ENCODE peak calls at places on chromosomes 13 and 19, in six cellular contexts. B is erythroblast; D is upper lobe of left lung; M is thoracic aorta; X is hepatocyte; S is activated CD4-positive, alpha-beta T cell treated with anti-CD3 and anti-CD28 coated beads, Interleukin-2, amount 50 U/mL, for 24 hours. N is an unnamed sample.

GRCh38 chr13:111281751-111282311 is 38.6 kb upstream of the TEX29 start:
- DNase-seq in B (no peak), D (no peak), M (no peak), X (no peak), S (no peak), N (no peak)

GRCh38 chr13:32969516-32969941 is 46.7 kb upstream of the KL start:
- DNase-seq in B (no peak), D (no peak), M (no peak), X (peak; percentile 19), S (no peak), N (no peak)

GRCh38 chr19:19602713-19603320 is 15.7 kb downstream of the PBX4 start:
- DNase-seq in B (no peak), D (no peak), M (no peak), X (no peak), S (no peak), N (no peak)

GRCh38 chr19:39024875-39025641 is 7.3 kb downstream of the FBXO27 start:
- DNase-seq in B (no peak), D (no peak), M (no peak), X (no peak), S (no peak), N (no peak)

GRCh38 chr13:32829676-32830091 is 186.5 kb upstream of the KL start:
- DNase-seq in B (no peak), D (no peak), M (no peak), X (peak; percentile 54), S (no peak), N (no peak)

GRCh38 chr13:72839831-72840426 is 58.0 kb downstream of the PIBF1 start:
- DNase-seq in B (peak; percentile 59), D (no peak), M (no peak), X (peak; percentile 66), S (peak; percentile 14), N (peak; percentile 15)

GRCh38 chr13:51769455-51770127 is 34.4 kb downstream of the DHRS12 start:
- DNase-seq in B (no peak), D (peak; percentile 41), M (no peak), X (no peak), S (no peak), N (no peak)

GRCh38 chr13:97344250-97345175 is 89.5 kb upstream of the RAP2A start:
- DNase-seq in B (peak; percentile 59), D (no peak), M (no peak), X (peak; percentile 67), S (peak; percentile 31), N (no peak)

GRCh38 chr19:40231544-40232424 is 5.3 kb upstream of the CCNP start:
- DNase-seq in B (no peak), D (peak; percentile 71), M (no peak), X (peak; percentile 41), S (no peak), N (no peak)

GRCh38 chr19:18223860-18224524 is 2.2 kb downstream of the PDE4C start:
- DNase-seq in B (peak; percentile 80), D (peak; percentile 91), M (no peak), X (peak; percentile 64), S (no peak), N (no peak)

GRCh38 chr13:113667771-113668490 is 912 bp downstream of the GRK1 start:
- DNase-seq in B (no peak), D (peak; percentile 80), M (no peak), X (no peak), S (no peak), N (no peak)